ENCODE peak calls at places on chromosomes 5 and 9, in six cellular contexts. One of them, this sample, is unnamed.

GRCh38 chr9:95880011-95880690 is 4.7 kb downstream of the ERCC6L2 start:
- DNase-seq in heart left ventricle: no peak
- DNase-seq in fibroblast of lung: peak
- DNase-seq in hypothalamus: no peak
- DNase-seq in stimulated activated naive CD4-positive, alpha-beta T cell treated with Interleukin-2 at 50 U/mL for 16 hours: no peak
- DNase-seq in Ammon's horn: no peak
- DNase-seq in this sample: peak

GRCh38 chr5:90932052-90932699 is 373.6 kb downstream of the ADGRV1 start:
- DNase-seq in heart left ventricle: no peak
- DNase-seq in fibroblast of lung: peak
- DNase-seq in hypothalamus: no peak
- DNase-seq in stimulated activated naive CD4-positive, alpha-beta T cell treated with Interleukin-2 at 50 U/mL for 16 hours: no peak
- DNase-seq in Ammon's horn: peak
- DNase-seq in this sample: peak

GRCh38 chr5:96256795-96257470 is 176.1 kb downstream of the PCSK1 start:
- DNase-seq in heart left ventricle: no peak
- DNase-seq in fibroblast of lung: peak
- DNase-seq in hypothalamus: no peak
- DNase-seq in stimulated activated naive CD4-positive, alpha-beta T cell treated with Interleukin-2 at 50 U/mL for 16 hours: no peak
- DNase-seq in Ammon's horn: peak
- DNase-seq in this sample: peak

GRCh38 chr5:95281211-95281610 is 3.7 kb downstream of the MCTP1 start:
- DNase-seq in heart left ventricle: no peak
- DNase-seq in fibroblast of lung: no peak
- DNase-seq in hypothalamus: no peak
- DNase-seq in stimulated activated naive CD4-positive, alpha-beta T cell treated with Interleukin-2 at 50 U/mL for 16 hours: no peak
- DNase-seq in Ammon's horn: no peak
- DNase-seq in this sample: peak

GRCh38 chr9:129776566-129776937 is 23.7 kb upstream of the PTGES start:
- DNase-seq in heart left ventricle: peak
- DNase-seq in fibroblast of lung: no peak
- DNase-seq in hypothalamus: no peak
- DNase-seq in stimulated activated naive CD4-positive, alpha-beta T cell treated with Interleukin-2 at 50 U/mL for 16 hours: no peak
- DNase-seq in Ammon's horn: no peak
- DNase-seq in this sample: no peak

GRCh38 chr9:17995031-17995430 is 416.2 kb downstream of the SH3GL2 start:
- DNase-seq in heart left ventricle: no peak
- DNase-seq in fibroblast of lung: no peak
- DNase-seq in hypothalamus: no peak
- DNase-seq in stimulated activated naive CD4-positive, alpha-beta T cell treated with Interleukin-2 at 50 U/mL for 16 hours: no peak
- DNase-seq in Ammon's horn: no peak
- DNase-seq in this sample: no peak

GRCh38 chr5:175800656-175801081 is 70.7 kb upstream of the CPLX2 start:
- DNase-seq in heart left ventricle: no peak
- DNase-seq in fibroblast of lung: peak
- DNase-seq in hypothalamus: no peak
- DNase-seq in stimulated activated naive CD4-positive, alpha-beta T cell treated with Interleukin-2 at 50 U/mL for 16 hours: no peak
- DNase-seq in Ammon's horn: no peak
- DNase-seq in this sample: peak

GRCh38 chr5:150298701-150299451 is 3.8 kb downstream of the ARSI start:
- DNase-seq in heart left ventricle: no peak
- DNase-seq in fibroblast of lung: peak
- DNase-seq in hypothalamus: no peak
- DNase-seq in stimulated activated naive CD4-positive, alpha-beta T cell treated with Interleukin-2 at 50 U/mL for 16 hours: no peak
- DNase-seq in Ammon's horn: no peak
- DNase-seq in this sample: peak

GRCh38 chr9:27108981-27109541 is at the start of gene TEK:
- DNase-seq in heart left ventricle: no peak
- DNase-seq in fibroblast of lung: peak
- DNase-seq in hypothalamus: no peak
- DNase-seq in stimulated activated naive CD4-positive, alpha-beta T cell treated with Interleukin-2 at 50 U/mL for 16 hours: no peak
- DNase-seq in Ammon's horn: peak
- DNase-seq in this sample: no peak

GRCh38 chr5:177364159-177364962 is 6.6 kb downstream of the RGS14 start:
- DNase-seq in heart left ventricle: no peak
- DNase-seq in fibroblast of lung: no peak
- DNase-seq in hypothalamus: no peak
- DNase-seq in stimulated activated naive CD4-positive, alpha-beta T cell treated with Interleukin-2 at 50 U/mL for 16 hours: peak
- DNase-seq in Ammon's horn: no peak
- DNase-seq in this sample: no peak

GRCh38 chr9:110180713-110181434 is 27.1 kb downstream of the C9orf152 start:
- DNase-seq in heart left ventricle: no peak
- DNase-seq in fibroblast of lung: peak
- DNase-seq in hypothalamus: no peak
- DNase-seq in stimulated activated naive CD4-positive, alpha-beta T cell treated with Interleukin-2 at 50 U/mL for 16 hours: no peak
- DNase-seq in Ammon's horn: no peak
- DNase-seq in this sample: no peak

GRCh38 chr5:57033103-57033502 is 81.2 kb upstream of the MIER3 start:
- DNase-seq in heart left ventricle: no peak
- DNase-seq in fibroblast of lung: no peak
- DNase-seq in hypothalamus: no peak
- DNase-seq in stimulated activated naive CD4-positive, alpha-beta T cell treated with Interleukin-2 at 50 U/mL for 16 hours: no peak
- DNase-seq in Ammon's horn: no peak
- DNase-seq in this sample: no peak

GRCh38 chr5:139711067-139711851 is 63.1 kb downstream of the CXXC5 start:
- DNase-seq in heart left ventricle: no peak
- DNase-seq in fibroblast of lung: no peak
- DNase-seq in hypothalamus: no peak
- DNase-seq in stimulated activated naive CD4-positive, alpha-beta T cell treated with Interleukin-2 at 50 U/mL for 16 hours: peak
- DNase-seq in Ammon's horn: peak
- DNase-seq in this sample: no peak

GRCh38 chr9:37283730-37284235 is 138.7 kb upstream of the GRHPR start:
- DNase-seq in heart left ventricle: no peak
- DNase-seq in fibroblast of lung: peak
- DNase-seq in hypothalamus: no peak
- DNase-seq in stimulated activated naive CD4-positive, alpha-beta T cell treated with Interleukin-2 at 50 U/mL for 16 hours: no peak
- DNase-seq in Ammon's horn: no peak
- DNase-seq in this sample: peak

GRCh38 chr9:136012651-136013050 is 51.5 kb upstream of the UBAC1 start:
- DNase-seq in heart left ventricle: peak
- DNase-seq in fibroblast of lung: peak
- DNase-seq in hypothalamus: no peak
- DNase-seq in stimulated activated naive CD4-positive, alpha-beta T cell treated with Interleukin-2 at 50 U/mL for 16 hours: no peak
- DNase-seq in Ammon's horn: no peak
- DNase-seq in this sample: peak

GRCh38 chr9:70044450-70045307 is 1.0 kb downstream of the MAMDC2 start:
- DNase-seq in heart left ventricle: no peak
- DNase-seq in fibroblast of lung: peak
- DNase-seq in hypothalamus: no peak
- DNase-seq in stimulated activated naive CD4-positive, alpha-beta T cell treated with Interleukin-2 at 50 U/mL for 16 hours: no peak
- DNase-seq in Ammon's horn: no peak
- DNase-seq in this sample: no peak

GRCh38 chr9:120368799-120369198 is 211.2 kb downstream of the CDK5RAP2 start:
- DNase-seq in heart left ventricle: no peak
- DNase-seq in fibroblast of lung: no peak
- DNase-seq in hypothalamus: no peak
- DNase-seq in stimulated activated naive CD4-positive, alpha-beta T cell treated with Interleukin-2 at 50 U/mL for 16 hours: no peak
- DNase-seq in Ammon's horn: no peak
- DNase-seq in this sample: no peak

GRCh38 chr5:44603496-44604272 is 205.1 kb upstream of the MRPS30 start:
- DNase-seq in heart left ventricle: no peak
- DNase-seq in fibroblast of lung: no peak
- DNase-seq in hypothalamus: no peak
- DNase-seq in stimulated activated naive CD4-positive, alpha-beta T cell treated with Interleukin-2 at 50 U/mL for 16 hours: no peak
- DNase-seq in Ammon's horn: no peak
- DNase-seq in this sample: no peak